ENCODE peak calls at places on chromosome 4, in five cellular contexts. M, Y, H, V and R are unnamed samples. For H3K4me1 and H3K27me3, the result is how much of the 10 kb centered on the place peaks cover.

GRCh38 chr4:89837385-89837995 is 529 bp upstream of the SNCA start:
- DNase-seq in M (no peak), Y (no peak), H (peak), V (no peak), R (no peak)

GRCh38 chr4:1572521-1572920 is 111.6 kb downstream of the FAM53A start:
- DNase-seq in M (no peak), Y (peak), H (no peak), V (no peak), R (no peak)

GRCh38 chr4:172393220-172393619 is 580.0 kb downstream of the GALNTL6 start:
- DNase-seq in M (no peak), Y (no peak), H (no peak), V (no peak), R (no peak)

GRCh38 chr4:123869517-123870282 is 473.1 kb downstream of the SPRY1 start:
- DNase-seq in M (no peak), Y (peak), H (peak), V (no peak), R (no peak)

GRCh38 chr4:128660361-128660964 is 149.0 kb upstream of the JADE1 start:
- DNase-seq in M (no peak), Y (no peak), H (peak), V (peak), R (peak)

GRCh38 chr4:130479020-130479419 is 1383.1 kb downstream of the C4orf33 start:
- DNase-seq in M (peak), Y (no peak), H (no peak), V (no peak), R (no peak)

GRCh38 chr4:178148106-178148505 is 705.9 kb upstream of the AGA start:
- DNase-seq in M (peak), Y (no peak), H (no peak), V (no peak), R (no peak)

GRCh38 chr4:36310237-36310636 is 28.8 kb downstream of the DTHD1 start:
- DNase-seq in M (no peak), Y (no peak), H (no peak), V (no peak), R (no peak)

GRCh38 chr4:165207016-165207430 is 338 bp upstream of the KLHL2 start:
- DNase-seq in M (peak), Y (no peak), H (peak), V (no peak), R (no peak)

GRCh38 chr4:85496933-85497332 is 22.0 kb downstream of the ARHGAP24 start:
- DNase-seq in M (peak), Y (no peak), H (no peak), V (no peak), R (no peak)

GRCh38 chr4:116183241-116183640 is 902.1 kb downstream of the TRAM1L1 start:
- DNase-seq in M (no peak), Y (no peak), H (no peak), V (no peak), R (no peak)

GRCh38 chr4:36785965-36786364 is 458.6 kb upstream of the NWD2 start:
- DNase-seq in M (no peak), Y (no peak), H (no peak), V (no peak), R (no peak)

GRCh38 chr4:150139297-150139696 is 61.1 kb downstream of the DCLK2 start:
- DNase-seq in M (no peak), Y (no peak), H (no peak), V (no peak), R (no peak)

GRCh38 chr4:66275381-66276060 is 605.2 kb upstream of the EPHA5 start:
- DNase-seq in M (no peak), Y (no peak), H (no peak), V (no peak), R (no peak)

GRCh38 chr4:19689511-19689910 is 562.2 kb upstream of the SLIT2 start:
- DNase-seq in M (peak), Y (no peak), H (no peak), V (no peak), R (no peak)

GRCh38 chr4:183177001-183177400 is 77.9 kb downstream of the WWC2 start:
- DNase-seq in M (peak), Y (no peak), H (no peak), V (no peak), R (no peak)

GRCh38 chr4:88737304-88738015 is 39.8 kb upstream of the NAP1L5 start:
- DNase-seq in M (no peak), Y (no peak), H (peak), V (no peak), R (no peak)

GRCh38 chr4:57099363-57099762 is 10.8 kb downstream of the IGFBP7 start:
- DNase-seq in M (no peak), Y (no peak), H (no peak), V (no peak), R (no peak)

GRCh38 chr4:57104706-57105560 is 5.3 kb downstream of the IGFBP7 start:
- DNase-seq in M (no peak), Y (no peak), H (no peak), V (no peak), R (no peak)

GRCh38 chr4:57103051-57103450 is 7.1 kb downstream of the IGFBP7 start:
- DNase-seq in M (no peak), Y (peak), H (no peak), V (no peak), R (no peak)

GRCh38 chr4:57100979-57101629 is 9.1 kb downstream of the IGFBP7 start:
- DNase-seq in M (no peak), Y (no peak), H (no peak), V (no peak), R (no peak)

GRCh38 chr4:57102050-57102564 is 8.1 kb downstream of the IGFBP7 start:
- DNase-seq in M (peak), Y (peak), H (peak), V (peak), R (peak)
- H3K4me3 ChIP-seq in M (no peak), Y (no peak), H (no peak), V (no peak), R (no peak)

DNA sequence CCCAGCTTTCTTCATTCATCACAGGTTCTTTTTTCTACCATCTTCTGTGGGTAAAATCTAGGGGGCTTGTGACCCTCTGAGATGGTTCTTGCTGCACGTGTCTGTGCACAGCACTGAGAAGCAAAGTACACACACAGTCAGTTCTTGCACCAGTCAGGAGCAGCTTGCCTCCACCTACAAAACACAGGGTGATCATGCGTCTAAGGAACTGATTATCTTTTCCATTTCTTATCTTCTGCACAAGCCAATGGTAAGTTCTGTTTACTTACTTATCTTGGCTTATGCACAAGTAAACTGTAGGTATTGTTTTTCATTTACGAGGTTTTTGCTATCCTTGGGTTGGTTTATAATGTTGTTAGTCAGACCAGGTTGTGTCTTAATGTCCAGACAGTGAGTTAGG is 40.7 kb downstream of the TRIM2 start:
- DNase-seq in M (no peak), Y (no peak), H (no peak), V (no peak), R (no peak)
- H3K4me1 ChIP-seq in M (under half), Y (under half), H (under half), V (half or more), R (under half)

GRCh38 chr4:7503597-7503996 is 68.9 kb upstream of the PSAPL1 start:
- DNase-seq in M (no peak), Y (no peak), H (no peak), V (no peak), R (no peak)

GRCh38 chr4:7499661-7500060 is 64.9 kb upstream of the PSAPL1 start:
- DNase-seq in M (no peak), Y (no peak), H (no peak), V (no peak), R (no peak)

GRCh38 chr4:7505116-7505900 is 70.6 kb upstream of the PSAPL1 start:
- DNase-seq in M (no peak), Y (no peak), H (no peak), V (no peak), R (no peak)

GRCh38 chr4:7498406-7499200 is 63.9 kb upstream of the PSAPL1 start:
- DNase-seq in M (no peak), Y (no peak), H (no peak), V (no peak), R (no peak)

DNA sequence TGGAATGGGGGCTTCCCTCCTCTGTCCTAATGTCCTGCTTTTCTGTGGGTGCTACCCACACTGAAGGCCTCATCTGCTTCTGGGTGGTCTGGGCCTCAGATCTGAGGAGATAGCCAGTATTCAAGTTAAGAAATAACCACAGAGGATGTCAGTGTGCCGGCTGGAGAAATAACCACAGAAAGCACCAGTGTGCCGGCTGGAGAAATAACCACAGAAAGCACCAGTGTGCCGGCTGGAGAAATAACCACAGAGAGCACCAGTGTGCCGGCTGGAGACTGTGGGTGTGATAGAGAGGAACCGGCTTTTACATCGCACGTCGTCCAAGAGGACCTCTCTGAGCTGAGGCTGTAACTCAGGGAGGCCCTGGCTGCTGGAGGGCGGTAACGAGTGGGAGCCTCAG is 65.7 kb upstream of the PSAPL1 start:
- DNase-seq in M (no peak), Y (no peak), H (no peak), V (no peak), R (no peak)
- H3K27me3 ChIP-seq in M (under half), Y (under half), H (under half), V (under half), R (under half)

GRCh38 chr4:112510191-112510467 is 5.9 kb downstream of the NEUROG2 start:
- DNase-seq in M (no peak), Y (no peak), H (no peak), V (no peak), R (no peak)
- H3K4me3 ChIP-seq in M (no peak), Y (no peak), H (no peak), V (no peak), R (peak)

DNA sequence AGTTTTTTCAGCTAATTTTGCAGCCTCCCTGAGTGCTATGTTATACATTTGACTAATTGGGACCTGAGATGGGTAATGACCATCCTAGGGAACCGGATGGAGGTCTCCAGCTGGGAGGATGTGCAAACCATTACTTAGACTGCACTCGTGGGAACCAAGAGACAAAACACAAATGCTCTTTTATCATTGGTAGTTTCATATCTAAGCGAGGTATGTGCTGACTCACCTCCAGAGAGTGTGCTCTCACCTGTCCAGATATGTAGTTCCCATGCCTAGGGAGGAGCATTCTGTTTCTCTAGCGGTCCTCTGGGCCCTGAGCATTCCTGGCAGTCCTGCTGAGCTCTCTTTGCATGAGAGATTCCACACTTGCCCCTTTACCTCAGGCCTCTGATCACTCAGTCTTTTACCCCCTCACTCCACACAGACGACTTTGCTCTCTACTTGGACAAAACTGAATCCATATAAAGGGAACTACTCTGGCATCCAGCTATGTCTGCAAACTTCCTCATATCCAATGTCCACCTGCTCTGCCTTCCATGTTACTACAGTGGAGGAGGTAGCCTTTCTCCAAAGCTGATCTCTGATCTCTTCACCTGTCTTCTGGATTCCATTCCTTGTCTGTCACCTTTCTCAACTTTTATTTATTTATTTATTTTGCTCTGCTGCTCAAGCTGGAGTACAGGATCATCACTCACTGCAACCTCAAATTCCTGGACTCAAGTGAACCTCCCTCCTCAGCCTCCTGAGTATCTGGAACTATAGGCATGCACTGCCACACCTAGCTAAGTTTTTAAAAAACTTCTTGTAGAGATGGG is 88.4 kb downstream of the LRP2BP start:
- DNase-seq in M (peak), Y (no peak), H (no peak), V (no peak), R (no peak)
- H3K4me1 ChIP-seq in M (under half), Y (under half), H (under half), V (under half), R (under half)

GRCh38 chr4:56653461-56654237 is 27.4 kb downstream of the HOPX start:
- DNase-seq in M (peak), Y (no peak), H (no peak), V (no peak), R (no peak)
- H3K27me3 ChIP-seq in M (under half), Y (under half), H (under half), V (under half), R (under half)

DNA sequence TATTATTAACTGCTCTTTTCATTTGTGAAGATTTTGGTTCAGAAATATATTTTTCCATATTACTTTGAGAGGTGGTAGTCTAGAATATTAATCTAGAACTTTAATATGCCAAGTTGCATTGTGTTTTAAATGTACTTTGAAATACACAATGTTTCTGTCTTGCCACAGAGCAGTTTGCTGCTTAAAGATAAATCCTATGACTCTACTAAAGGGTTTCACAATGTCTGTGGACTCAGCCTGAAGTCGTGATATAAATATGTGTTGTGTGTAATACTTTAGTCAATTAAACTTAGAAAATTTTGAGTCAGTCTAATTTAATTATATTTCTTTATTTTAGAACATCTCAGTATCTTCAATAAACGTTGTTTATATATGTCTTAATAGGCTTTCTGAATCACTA is 1771.7 kb upstream of the PCDH7 start:
- DNase-seq in M (no peak), Y (no peak), H (no peak), V (no peak), R (no peak)
- H3K4me3 ChIP-seq in M (no peak), Y (no peak), H (no peak), V (no peak), R (no peak)

DNA sequence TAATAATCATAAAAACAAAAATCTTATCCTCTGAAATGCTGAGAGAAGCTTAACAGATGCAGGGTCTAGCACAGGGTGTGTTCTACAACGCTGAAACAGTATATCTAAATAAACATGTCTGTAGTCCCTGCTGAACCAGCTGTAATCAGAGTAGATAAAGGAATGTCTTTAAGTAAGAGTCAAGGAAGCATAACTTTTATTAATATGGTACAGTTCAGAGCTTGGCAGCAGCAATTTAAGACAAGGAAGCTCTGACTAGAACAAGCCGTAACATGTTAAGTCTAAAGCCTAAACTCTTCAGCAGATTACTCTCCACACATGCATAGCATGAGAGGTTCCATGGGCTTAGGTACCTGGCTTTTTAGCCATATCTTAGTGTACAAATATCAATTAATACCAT is 36.1 kb downstream of the NFKB1 start:
- DNase-seq in M (no peak), Y (no peak), H (no peak), V (no peak), R (no peak)
- H3K4me1 ChIP-seq in M (under half), Y (under half), H (under half), V (under half), R (under half)

DNA sequence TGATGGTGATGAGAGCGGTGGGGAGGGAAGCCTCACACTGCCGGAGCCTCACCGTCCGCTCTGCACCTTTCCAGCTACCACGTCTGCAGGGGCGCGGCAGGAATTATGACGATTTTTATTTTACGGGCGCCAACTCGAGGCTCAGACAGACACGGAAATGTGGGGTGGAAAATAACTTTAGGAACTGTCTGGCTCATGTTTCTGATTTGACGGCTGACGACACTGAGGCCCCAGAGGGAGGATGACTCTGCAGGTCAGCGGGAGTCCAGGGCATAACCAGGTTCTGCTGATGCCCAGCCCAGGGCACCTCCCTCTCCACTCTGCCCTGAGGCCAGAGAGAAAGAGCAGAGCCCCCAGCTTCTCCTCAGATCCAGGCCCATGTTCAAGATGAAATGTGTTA is 43.9 kb downstream of the C4orf50 start:
- DNase-seq in M (no peak), Y (no peak), H (no peak), V (no peak), R (peak)
- H3K27me3 ChIP-seq in M (under half), Y (half or more), H (under half), V (under half), R (half or more)

GRCh38 chr4:73410916-73411730 is 7.0 kb downstream of the ALB start:
- DNase-seq in M (no peak), Y (no peak), H (no peak), V (no peak), R (no peak)

GRCh38 chr4:73408181-73408867 is 4.2 kb downstream of the ALB start:
- DNase-seq in M (no peak), Y (no peak), H (no peak), V (no peak), R (no peak)

GRCh38 chr4:73409012-73409862 is 5.2 kb downstream of the ALB start:
- DNase-seq in M (no peak), Y (no peak), H (no peak), V (no peak), R (no peak)

GRCh38 chr4:73411731-73412414 is 7.8 kb downstream of the ALB start:
- DNase-seq in M (no peak), Y (no peak), H (no peak), V (no peak), R (no peak)

DNA sequence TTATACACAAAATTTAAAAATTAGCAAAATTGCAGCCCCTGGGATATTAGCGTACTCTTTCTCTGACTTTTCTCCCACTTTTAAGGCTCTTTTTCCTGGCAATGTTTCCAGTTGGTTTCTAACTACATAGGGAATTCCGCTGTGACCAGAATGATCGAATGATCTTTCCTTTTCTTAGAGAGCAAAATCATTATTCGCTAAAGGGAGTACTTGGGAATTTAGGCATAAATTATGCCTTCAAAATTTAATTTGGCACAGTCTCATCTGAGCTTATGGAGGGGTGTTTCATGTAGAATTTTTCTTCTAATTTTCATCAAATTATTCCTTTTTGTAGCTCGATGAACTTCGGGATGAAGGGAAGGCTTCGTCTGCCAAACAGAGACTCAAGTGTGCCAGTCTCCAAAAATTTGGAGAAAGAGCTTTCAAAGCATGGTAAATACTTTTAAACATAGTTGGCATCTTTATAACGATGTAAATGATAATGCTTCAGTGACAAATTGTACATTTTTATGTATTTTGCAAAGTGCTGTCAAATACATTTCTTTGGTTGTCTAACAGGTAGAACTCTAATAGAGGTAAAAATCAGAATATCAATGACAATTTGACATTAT is 6.0 kb downstream of the ALB start:
- DNase-seq in M (no peak), Y (no peak), H (no peak), V (no peak), R (no peak)
- H3K4me3 ChIP-seq in M (no peak), Y (no peak), H (no peak), V (no peak), R (no peak)